ENCODE peak calls at places on chromosomes 12 and 14, in four cellular contexts. I is stimulated activated CD4-positive, alpha-beta T cell treated with anti-CD3 and anti-CD28 coated beads, Interleukin-2, amount 100 ng/mL, for 24 hours; V is HEK293T; C is activated CD4-positive, alpha-beta T cell treated with anti-CD3 and anti-CD28 coated beads for 1 hour. F is an unnamed sample.

GRCh38 chr12:79691299-79692248 is 810 bp upstream of the PAWR start:
- DNase-seq in I (no peak), C (no peak), V (no peak), F (peak)

GRCh38 chr14:56632192-56632591 is 52.6 kb downstream of the TMEM260 start:
- DNase-seq in V (no peak), C (no peak), I (no peak), F (no peak)

GRCh38 chr12:32419520-32419960 is 20.2 kb downstream of the FGD4 start:
- DNase-seq in I (no peak), C (no peak), V (no peak), F (no peak)

GRCh38 chr14:104771918-104772706 is 19.2 kb downstream of the SIVA1 start:
- DNase-seq in C (no peak), V (no peak), I (no peak), F (no peak)

GRCh38 chr14:21015312-21015711 is 9.5 kb downstream of the NDRG2 start:
- DNase-seq in V (no peak), C (no peak), I (no peak), F (no peak)

GRCh38 chr12:70598467-70599194 is 38.6 kb downstream of the PTPRB start:
- DNase-seq in I (no peak), C (no peak), V (no peak), F (peak)

GRCh38 chr12:73892181-73892580 is 645.5 kb upstream of the ATXN7L3B start:
- DNase-seq in I (no peak), C (no peak), V (no peak), F (no peak)

GRCh38 chr12:131282292-131283080 is 328.8 kb downstream of the ADGRD1 start:
- DNase-seq in V (no peak), I (no peak), C (no peak), F (no peak)

GRCh38 chr14:59582845-59583509 is 6.4 kb upstream of the CCDC175 start:
- DNase-seq in C (no peak), V (no peak), I (no peak), F (no peak)

GRCh38 chr14:106556665-106557289 is 1030.4 kb downstream of the TMEM121 start:
- DNase-seq in V (peak), I (peak), C (peak), F (no peak)

GRCh38 chr12:23525450-23526072 is 423.9 kb downstream of the SOX5 start:
- DNase-seq in V (no peak), I (no peak), C (no peak), F (no peak)

GRCh38 chr14:106738075-106738474 is 1211.7 kb downstream of the TMEM121 start:
- DNase-seq in I (no peak), C (no peak), V (no peak), F (no peak)

GRCh38 chr14:66268802-66269334 is 217.3 kb upstream of the CCDC196 start:
- DNase-seq in C (no peak), V (no peak), I (no peak), F (no peak)

GRCh38 chr12:117284160-117284559 is 77.3 kb downstream of the NOS1 start:
- DNase-seq in C (no peak), I (no peak), V (no peak), F (peak)

GRCh38 chr14:104845033-104845666 is 19.9 kb upstream of the CEP170B start:
- DNase-seq in C (no peak), I (no peak), V (no peak), F (no peak)

GRCh38 chr14:105502446-105503295 is 11.6 kb downstream of the TEDC1 start:
- DNase-seq in C (no peak), V (no peak), I (no peak), F (no peak)

GRCh38 chr14:73743431-73743931 is 29.3 kb upstream of the PNMA1 start:
- DNase-seq in I (peak), V (no peak), C (no peak), F (no peak)

GRCh38 chr12:56954956-56955355 is 2.5 kb downstream of the RDH16 start:
- DNase-seq in V (no peak), I (no peak), C (no peak), F (no peak)

GRCh38 chr12:2999265-2999841 is 40.2 kb downstream of the TEAD4 start:
- DNase-seq in I (no peak), V (no peak), C (no peak), F (no peak)

GRCh38 chr12:95802482-95803264 is 12.1 kb upstream of the NTN4 start:
- DNase-seq in I (no peak), V (no peak), C (no peak), F (no peak)

GRCh38 chr12:79685068-79685467 is 5.7 kb downstream of the PAWR start:
- DNase-seq in V (no peak), I (no peak), C (no peak), F (no peak)

GRCh38 chr12:47556631-47557030 is 149.2 kb downstream of the RPAP3 start:
- DNase-seq in I (no peak), C (no peak), V (no peak), F (no peak)